ENCODE peak calls at places on chromosomes 1 and 21, in five cellular contexts. W is AG04449, D is fibroblast of mammary gland, O is pancreas, H is mucosa of descending colon. G is an unnamed sample.

GRCh38 chr1:209155556-209155955 is 428.0 kb upstream of the CAMK1G start:
- DNase-seq in W (no peak), D (no peak), O (no peak), H (no peak), G (no peak)

GRCh38 chr1:22398656-22399420 is 52.8 kb upstream of the ZBTB40 start:
- DNase-seq in W (no peak), D (no peak), O (no peak), H (no peak), G (no peak)

GRCh38 chr1:6133146-6133895 is 46.8 kb downstream of the CHD5 start:
- DNase-seq in W (no peak), D (no peak), O (no peak), H (no peak), G (no peak)

GRCh38 chr1:25573591-25573930 is 30.2 kb downstream of the LDLRAP1 start:
- DNase-seq in W (no peak), D (no peak), O (no peak), H (peak), G (peak)

GRCh38 chr1:54245501-54245900 is 45.5 kb downstream of the MRPL37 start:
- DNase-seq in W (no peak), D (peak), O (no peak), H (no peak), G (no peak)

GRCh38 chr21:42002421-42002958 is 7.7 kb downstream of the ZBTB21 start:
- DNase-seq in W (peak), D (peak), O (no peak), H (no peak), G (peak)

GRCh38 chr1:183304466-183305122 is 113.6 kb downstream of the NMNAT2 start:
- DNase-seq in W (no peak), D (no peak), O (no peak), H (no peak), G (no peak)

GRCh38 chr1:173241528-173242347 is 34.6 kb upstream of the TNFSF4 start:
- DNase-seq in W (no peak), D (no peak), O (no peak), H (no peak), G (no peak)

GRCh38 chr1:204503122-204503912 is 8.7 kb upstream of the PIK3C2B start:
- DNase-seq in W (no peak), D (peak), O (no peak), H (peak), G (peak)

GRCh38 chr1:10796029-10796944 is at the start of gene CASZ1:
- DNase-seq in W (peak), D (peak), O (peak), H (peak), G (peak)

GRCh38 chr1:101407505-101408211 is 170.8 kb downstream of the S1PR1 start:
- DNase-seq in W (no peak), D (no peak), O (no peak), H (no peak), G (no peak)

GRCh38 chr1:151907363-151908139 is 1.8 kb downstream of the THEM4 start:
- DNase-seq in W (no peak), D (peak), O (no peak), H (no peak), G (no peak)

GRCh38 chr21:42992943-42993712 is 18.8 kb downstream of the PKNOX1 start:
- DNase-seq in W (no peak), D (no peak), O (no peak), H (no peak), G (no peak)

GRCh38 chr1:211135342-211135950 is 1.5 kb upstream of the KCNH1 start:
- DNase-seq in W (no peak), D (peak), O (no peak), H (no peak), G (peak)

GRCh38 chr21:43634618-43635017 is 24.7 kb downstream of the HSF2BP start:
- DNase-seq in W (no peak), D (peak), O (no peak), H (no peak), G (no peak)

GRCh38 chr1:225711236-225711937 is 58.5 kb upstream of the ENAH start:
- DNase-seq in W (no peak), D (no peak), O (no peak), H (no peak), G (no peak)

GRCh38 chr1:58721247-58721820 is 21.5 kb upstream of the MYSM1 start:
- DNase-seq in W (no peak), D (no peak), O (no peak), H (no peak), G (peak)

GRCh38 chr21:43206231-43207042 is 37.6 kb downstream of the CRYAA start:
- DNase-seq in W (no peak), D (no peak), O (no peak), H (no peak), G (no peak)

GRCh38 chr1:113742515-113742914 is 16.8 kb downstream of the PHTF1 start:
- DNase-seq in W (no peak), D (no peak), O (no peak), H (no peak), G (no peak)

GRCh38 chr1:41347276-41347675 is 14.0 kb upstream of the FOXO6 start:
- DNase-seq in W (no peak), D (no peak), O (no peak), H (no peak), G (peak)

GRCh38 chr1:101929343-101929742 is 67.4 kb downstream of the OLFM3 start:
- DNase-seq in W (no peak), D (no peak), O (no peak), H (no peak), G (no peak)

GRCh38 chr1:56821462-56821797 is 2.2 kb upstream of the FYB2 start:
- DNase-seq in W (no peak), D (no peak), O (no peak), H (no peak), G (peak)

GRCh38 chr1:66444438-66445265 is 89.3 kb upstream of the SGIP1 start:
- DNase-seq in W (no peak), D (no peak), O (no peak), H (no peak), G (no peak)

GRCh38 chr1:107525146-107525545 is 384.3 kb downstream of the NTNG1 start:
- DNase-seq in W (no peak), D (no peak), O (no peak), H (no peak), G (peak)

GRCh38 chr21:20856926-20857325 is 141.3 kb upstream of the NCAM2 start:
- DNase-seq in W (no peak), D (no peak), O (no peak), H (peak), G (no peak)

GRCh38 chr1:193103759-193104495 is 1.3 kb downstream of the GLRX2 start:
- DNase-seq in W (no peak), D (no peak), O (no peak), H (no peak), G (no peak)

GRCh38 chr1:35031103-35031452 is 667 bp downstream of the ZMYM6 start:
- DNase-seq in W (no peak), D (peak), O (no peak), H (peak), G (peak)

GRCh38 chr1:203480525-203481084 is 5.0 kb downstream of the PRELP start:
- DNase-seq in W (peak), D (peak), O (no peak), H (peak), G (peak)

GRCh38 chr1:170707959-170708666 is 44.2 kb downstream of the PRRX1 start:
- DNase-seq in W (peak), D (peak), O (no peak), H (no peak), G (peak)
- H3K4me3 ChIP-seq in W (no peak), D (no peak), O (no peak), H (no peak), G (no peak)

DNA sequence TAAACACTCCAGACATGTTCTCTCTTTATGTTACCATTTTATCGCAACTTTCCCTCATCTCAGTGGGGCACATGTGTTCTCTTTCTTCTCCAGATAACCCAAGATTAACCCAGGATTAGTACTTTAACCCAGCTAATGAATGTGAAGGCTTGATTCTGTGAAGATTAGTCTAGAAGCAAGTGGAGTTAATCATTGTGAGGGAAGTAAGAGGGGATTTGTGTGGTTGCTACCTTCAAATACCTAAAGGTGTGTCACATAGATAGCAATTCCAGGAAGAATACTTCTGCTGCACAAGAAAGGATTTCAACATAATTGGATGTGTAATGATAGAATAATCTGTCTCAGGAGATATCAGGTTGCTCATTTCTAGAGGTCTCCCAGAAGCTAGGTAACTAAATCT is 327.1 kb downstream of the PBX1 start:
- DNase-seq in W (no peak), D (no peak), O (no peak), H (no peak), G (peak)
- H3K4me3 ChIP-seq in W (no peak), D (no peak), O (no peak), H (no peak), G (no peak)

DNA sequence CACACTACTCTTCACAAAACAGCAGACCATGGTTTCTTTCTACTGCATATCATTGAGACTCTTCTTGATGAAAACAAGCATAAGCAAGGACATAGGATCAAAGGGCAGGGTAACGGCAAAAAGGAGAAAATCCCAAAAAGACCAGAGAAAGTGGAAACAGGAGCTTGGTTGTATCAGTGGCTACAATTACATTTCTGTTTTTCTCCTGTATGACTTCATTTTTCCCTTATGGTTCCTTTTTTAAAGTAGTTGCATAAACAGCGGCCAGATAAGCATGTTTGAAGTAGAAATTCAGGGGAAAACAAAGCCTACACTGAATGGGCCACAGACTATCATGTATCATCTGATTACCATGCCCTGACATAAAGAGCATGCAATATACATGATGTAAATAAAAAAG is 4.6 kb downstream of the EGLN1 start:
- DNase-seq in W (no peak), D (no peak), O (no peak), H (no peak), G (no peak)
- H3K4me3 ChIP-seq in W (peak), D (no peak), O (peak), H (no peak), G (no peak)

GRCh38 chr1:3185896-3186525 is 117.0 kb downstream of the PRDM16 start:
- DNase-seq in W (no peak), D (no peak), O (no peak), H (no peak), G (no peak)

GRCh38 chr1:3186526-3186921 is 117.5 kb downstream of the PRDM16 start:
- DNase-seq in W (no peak), D (no peak), O (no peak), H (peak), G (peak)

GRCh38 chr1:3187415-3188149 is 118.6 kb downstream of the PRDM16 start:
- DNase-seq in W (no peak), D (no peak), O (no peak), H (no peak), G (no peak)

GRCh38 chr1:3190256-3191041 is 121.4 kb downstream of the PRDM16 start:
- DNase-seq in W (no peak), D (no peak), O (no peak), H (no peak), G (no peak)

DNA sequence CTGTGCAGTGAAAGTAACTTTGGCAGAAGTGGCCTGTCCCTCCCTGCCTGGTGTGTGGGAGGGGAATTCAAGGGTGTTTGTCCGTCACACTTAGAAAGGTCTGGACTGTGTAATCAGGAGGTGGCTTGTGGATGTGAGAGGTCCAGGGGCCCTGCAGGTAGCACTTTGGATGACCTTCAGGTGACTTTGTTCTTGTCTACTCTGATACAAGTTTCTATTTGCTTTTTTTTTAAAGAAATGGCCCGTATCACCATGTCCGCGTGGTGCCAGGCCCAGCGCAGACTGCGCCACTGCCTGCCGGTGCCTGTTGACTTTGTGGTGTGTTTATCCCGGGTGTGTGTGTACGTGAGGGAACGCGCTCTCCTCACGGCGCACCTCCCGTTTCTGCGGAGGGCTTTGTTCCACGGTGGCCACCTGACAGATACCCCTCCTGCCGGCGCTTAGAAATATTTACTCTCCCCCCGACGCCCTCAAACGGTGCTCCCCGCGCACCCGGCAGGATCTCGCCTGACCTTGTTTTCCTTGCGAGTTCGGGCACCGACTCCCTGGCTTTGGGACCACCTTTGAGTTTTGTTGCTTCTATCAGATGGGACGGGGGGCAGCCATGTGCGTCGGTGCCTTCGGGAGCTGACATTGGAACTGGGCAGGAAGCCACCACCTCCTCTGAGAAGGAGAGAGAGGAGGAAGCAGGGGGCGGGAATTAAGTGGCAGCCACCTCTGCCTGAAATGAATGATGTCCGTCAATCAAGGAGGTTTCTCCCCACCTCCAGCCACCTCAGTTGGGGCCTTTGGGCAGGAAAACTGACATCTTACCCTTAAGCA is 119.4 kb downstream of the PRDM16 start:
- DNase-seq in W (no peak), D (no peak), O (peak), H (no peak), G (no peak)
- H3K4me3 ChIP-seq in W (no peak), D (no peak), O (peak), H (no peak), G (no peak)

GRCh38 chr1:234722904-234723588 is 113.1 kb upstream of the IRF2BP2 start:
- DNase-seq in W (peak), D (peak), O (peak), H (peak), G (peak)
- H3K4me3 ChIP-seq in W (peak), D (peak), O (no peak), H (no peak), G (no peak)

G was measured in bronchial epithelial cell.